ENCODE peak calls at places on chromosomes 11 and 22, in seven cellular contexts. R is left ventricle myocardium inferior, X is A673, W is fibroblast of lung, J is heart left ventricle, G is HL-60, E is neural crest cell. P is an unnamed sample.
A peak's percentile ranks its signal among the peaks of the same experiment; 100 is the strongest.

GRCh38 chr11:114183041-114183511 is 113.1 kb upstream of the NNMT start:
- DNase-seq in G (no peak), J (no peak), E (no peak), W (no peak), R (no peak), X (no peak), P (no peak)

GRCh38 chr11:129639300-129639699 is 176.3 kb upstream of the TMEM45B start:
- DNase-seq in R (no peak), J (no peak), W (peak; percentile 92), X (peak; percentile 94), E (no peak), G (no peak), P (peak; percentile 87)

GRCh38 chr22:46233231-46233630 is 16.9 kb downstream of the CDPF1 start:
- DNase-seq in E (no peak), W (peak; percentile 8), X (peak; percentile 67), R (peak; percentile 50), G (no peak), J (peak; percentile 76), P (no peak)

GRCh38 chr11:95289378-95289777 is 58.4 kb upstream of the SESN3 start:
- DNase-seq in E (no peak), W (no peak), J (no peak), G (no peak), X (no peak), R (no peak), P (no peak)

GRCh38 chr22:37569009-37569920 is 9.0 kb downstream of the CDC42EP1 start:
- DNase-seq in J (no peak), W (no peak), X (no peak), E (no peak), G (no peak), R (no peak), P (no peak)

GRCh38 chr22:38072322-38073149 is 11.4 kb downstream of the SLC16A8 start:
- DNase-seq in X (no peak), W (no peak), G (no peak), E (no peak), J (peak; percentile 37), R (no peak), P (no peak)

GRCh38 chr11:60769273-60769672 is 12.6 kb downstream of the MS4A15 start:
- DNase-seq in R (no peak), W (no peak), J (no peak), G (no peak), E (no peak), X (no peak), P (no peak)

GRCh38 chr11:47204633-47204989 is 10.2 kb upstream of the DDB2 start:
- DNase-seq in R (no peak), W (peak; percentile 72), J (no peak), X (peak; percentile 55), E (no peak), G (no peak), P (no peak)

GRCh38 chr11:130208241-130209127 is 48.9 kb downstream of the ST14 start:
- DNase-seq in J (no peak), W (no peak), G (no peak), X (no peak), R (no peak), E (no peak), P (no peak)

GRCh38 chr22:25702046-25702445 is 39.9 kb upstream of the MYO18B start:
- DNase-seq in R (no peak), X (peak; percentile 37), G (no peak), J (no peak), W (peak; percentile 64), E (no peak), P (no peak)

GRCh38 chr11:63917685-63918523 is 940 bp upstream of the RCOR2 start:
- DNase-seq in J (peak; percentile 88), W (peak; percentile 63), X (peak; percentile 84), R (peak; percentile 84), G (peak; percentile 45), E (peak; percentile 66), P (no peak)

GRCh38 chr11:115610908-115611307 is 106.7 kb upstream of the CADM1 start:
- DNase-seq in W (no peak), E (no peak), X (no peak), R (no peak), G (no peak), J (no peak), P (no peak)

GRCh38 chr11:72776844-72777754 is 16.7 kb downstream of the STARD10 start:
- DNase-seq in W (no peak), G (no peak), E (no peak), J (peak; percentile 75), R (peak; percentile 71), X (no peak), P (no peak)

GRCh38 chr11:12508151-12508740 is 130.9 kb downstream of the PARVA start:
- DNase-seq in R (peak; percentile 38), G (no peak), J (no peak), X (peak; percentile 41), E (no peak), W (peak; percentile 78), P (peak; percentile 62)

GRCh38 chr11:62689421-62690183 is at the start of gene LRRN4CL:
- DNase-seq in E (no peak), X (peak; percentile 72), G (no peak), W (peak; percentile 92), R (peak; percentile 79), J (peak; percentile 72), P (peak; percentile 91)

GRCh38 chr11:82195251-82195650 is 538.4 kb downstream of the FAM181B start:
- DNase-seq in E (no peak), J (no peak), G (no peak), R (no peak), X (no peak), W (peak; percentile 5), P (no peak)

GRCh38 chr11:102187416-102188125 is 77.3 kb downstream of the YAP1 start:
- DNase-seq in J (no peak), G (no peak), E (no peak), X (peak; percentile 91), W (peak; percentile 87), R (no peak), P (no peak)

GRCh38 chr11:44427432-44427831 is 117.5 kb upstream of the ALX4 start:
- DNase-seq in J (no peak), E (no peak), X (peak; percentile 47), G (peak; percentile 16), W (no peak), R (no peak), P (no peak)
- TF ChIP-seq CTCF in J (peak; percentile 16), E (peak; percentile 19), X (peak; percentile 83), G (peak; percentile 40), W (peak; percentile 12), R (peak; percentile 49), P (peak; percentile 33)

DNA sequence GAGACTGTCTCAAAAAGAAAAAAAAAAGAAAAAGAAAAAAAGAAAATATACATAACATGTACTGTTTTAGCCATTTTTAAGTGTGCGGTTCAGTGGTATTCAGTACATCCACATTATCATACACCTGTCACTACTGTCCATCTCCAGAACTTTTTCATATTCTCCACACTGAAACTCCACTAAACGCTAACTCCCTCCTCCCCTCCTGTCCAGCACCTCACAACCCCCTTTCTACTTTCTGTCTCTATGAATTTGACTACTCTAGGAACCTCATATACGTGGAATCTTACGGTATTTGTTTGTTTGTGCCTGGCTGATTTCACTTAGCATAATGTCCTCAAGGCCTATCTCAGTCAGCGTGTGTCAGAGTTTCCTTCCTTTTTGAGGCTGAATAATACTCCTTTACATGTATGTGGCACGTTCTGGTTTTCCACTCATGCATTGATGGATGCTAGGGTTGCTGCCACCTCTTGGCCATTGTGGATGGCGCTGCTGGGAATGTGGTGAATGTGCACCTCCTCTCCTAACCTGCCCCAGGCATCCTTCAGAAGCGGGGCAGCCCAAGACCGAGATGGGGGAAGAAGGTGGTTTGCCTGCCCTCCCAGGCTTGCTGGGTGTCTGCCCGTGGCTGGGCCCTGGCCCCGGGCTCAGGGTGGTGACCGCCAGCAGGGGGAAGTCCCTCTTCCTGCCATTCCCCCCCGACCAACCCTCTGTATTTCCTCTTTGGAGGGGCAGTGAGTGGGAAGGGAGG is 60.5 kb downstream of the BCR start:
- DNase-seq in X (peak; percentile 33), J (no peak), G (no peak), R (no peak), W (no peak), E (no peak), P (no peak)
- TF ChIP-seq CTCF in X (peak; percentile 54), J (no peak), G (no peak), R (peak; percentile 47), W (no peak), E (no peak), P (peak; percentile 38)

DNA sequence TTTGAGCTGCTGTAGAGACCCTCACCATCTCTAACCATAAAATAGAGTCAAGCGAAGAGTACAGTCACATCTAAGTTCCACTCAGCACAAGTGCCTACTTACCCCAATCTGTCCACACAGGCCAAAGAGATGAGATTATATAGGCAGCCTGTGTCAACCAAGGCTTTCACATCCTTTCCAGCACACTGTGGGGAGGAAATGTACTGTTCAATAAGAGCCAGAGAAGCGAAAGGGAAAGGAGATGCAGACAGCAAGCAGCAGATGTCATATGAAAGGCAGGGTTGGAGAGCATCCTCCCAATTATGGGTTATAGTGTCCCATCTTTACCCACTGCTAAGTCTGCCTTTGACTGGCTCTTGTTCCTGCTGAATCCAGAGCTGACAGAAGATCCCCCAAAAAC is 16.4 kb downstream of the NRIP3 start:
- DNase-seq in E (no peak), G (no peak), R (no peak), W (no peak), X (no peak), J (no peak), P (no peak)
- TF ChIP-seq CTCF in E (no peak), G (no peak), R (no peak), W (no peak), X (no peak), J (no peak), P (no peak)

GRCh38 chr22:35684270-35684700 is 33.4 kb upstream of the APOL5 start:
- DNase-seq in W (peak; percentile 81), E (no peak), G (no peak), R (no peak), X (peak; percentile 69), J (no peak), P (peak; percentile 4)
- TF ChIP-seq CTCF in W (peak; percentile 59), E (no peak), G (no peak), R (peak; percentile 44), X (peak; percentile 66), J (no peak), P (peak; percentile 37)

GRCh38 chr11:59668188-59668949 is 468 bp downstream of the PATL1 start:
- DNase-seq in E (peak; percentile 14), W (peak; percentile 46), R (peak; percentile 43), X (peak; percentile 68), J (peak; percentile 77), G (no peak), P (no peak)
- TF ChIP-seq CTCF in E (peak; percentile 50), W (peak; percentile 6), R (peak; percentile 37), X (no peak), J (no peak), G (no peak), P (no peak)